ENCODE peak calls at places on chromosomes 1 and 21, in eight cellular contexts. H is fibroblast of lung, X is tibial nerve, I is BE2C, W is OCI-LY7, R is body of pancreas, O is lung, U is colonic mucosa. V is an unnamed sample. For H3K4me1, the result is how much of the 10 kb centered on the place peaks cover.

GRCh38 chr1:229148041-229148671 is 122.8 kb upstream of the RAB4A start:
- DNase-seq in H (no peak), X (peak), I (peak), W (no peak), R (peak), O (no peak), U (no peak), V (no peak)

GRCh38 chr1:86339014-86339413 is 57.1 kb downstream of the ODF2L start:
- DNase-seq in H (no peak), X (no peak), I (no peak), W (no peak), R (no peak), O (no peak), U (no peak), V (no peak)

GRCh38 chr1:119225831-119226230 is 85.4 kb upstream of the WARS2 start:
- DNase-seq in H (no peak), X (no peak), I (no peak), W (no peak), R (no peak), O (no peak), U (no peak), V (no peak)

GRCh38 chr1:167472729-167473529 is 45.4 kb downstream of the CD247 start:
- DNase-seq in H (no peak), X (no peak), I (no peak), W (no peak), R (no peak), O (no peak), U (no peak), V (no peak)

GRCh38 chr1:109827466-109827865 is 63.7 kb upstream of the EPS8L3 start:
- DNase-seq in H (peak), X (no peak), I (no peak), W (no peak), R (no peak), O (no peak), U (no peak), V (no peak)

GRCh38 chr1:35434703-35435102 is 122.5 kb downstream of the KIAA0319L start:
- DNase-seq in H (no peak), X (no peak), I (no peak), W (no peak), R (no peak), O (no peak), U (no peak), V (no peak)

GRCh38 chr1:221268295-221268694 is 389.1 kb downstream of the HLX start:
- DNase-seq in H (peak), X (no peak), I (no peak), W (no peak), R (no peak), O (no peak), U (no peak), V (peak)

GRCh38 chr1:43786975-43787374 is 79.6 kb downstream of the ST3GAL3 start:
- DNase-seq in H (no peak), X (no peak), I (peak), W (no peak), R (peak), O (no peak), U (peak), V (no peak)

GRCh38 chr1:192131914-192132313 is 26.3 kb upstream of the RGS18 start:
- DNase-seq in H (no peak), X (no peak), I (no peak), W (no peak), R (no peak), O (no peak), U (no peak), V (no peak)

GRCh38 chr1:169650551-169650950 is 20.6 kb upstream of the SELP start:
- DNase-seq in H (no peak), X (no peak), I (no peak), W (no peak), R (no peak), O (no peak), U (no peak), V (no peak)

GRCh38 chr1:222081859-222082258 is 340.0 kb upstream of the DUSP10 start:
- DNase-seq in H (peak), X (no peak), I (no peak), W (no peak), R (no peak), O (no peak), U (no peak), V (no peak)

GRCh38 chr1:211524521-211524920 is 32.6 kb upstream of the RD3 start:
- DNase-seq in H (no peak), X (no peak), I (no peak), W (no peak), R (no peak), O (no peak), U (no peak), V (no peak)

GRCh38 chr21:41429925-41430491 is 4.0 kb downstream of the MX1 start:
- DNase-seq in H (no peak), X (no peak), I (no peak), W (no peak), R (no peak), O (no peak), U (no peak), V (no peak)

GRCh38 chr1:245571872-245572294 is 417.1 kb downstream of the KIF26B start:
- DNase-seq in H (no peak), X (no peak), I (peak), W (no peak), R (no peak), O (no peak), U (no peak), V (no peak)

GRCh38 chr1:113913312-113913668 is 8.2 kb downstream of the DCLRE1B start:
- DNase-seq in H (no peak), X (no peak), I (no peak), W (no peak), R (no peak), O (no peak), U (no peak), V (no peak)

GRCh38 chr1:181111559-181111958 is 23.1 kb downstream of the IER5 start:
- DNase-seq in H (peak), X (no peak), I (no peak), W (no peak), R (no peak), O (no peak), U (no peak), V (no peak)

GRCh38 chr1:184677344-184677743 is 77.3 kb downstream of the EDEM3 start:
- DNase-seq in H (no peak), X (no peak), I (no peak), W (no peak), R (no peak), O (no peak), U (no peak), V (no peak)

GRCh38 chr1:195376190-195376589 is 1232.0 kb downstream of the KCNT2 start:
- DNase-seq in H (peak), X (no peak), I (no peak), W (peak), R (no peak), O (no peak), U (no peak), V (peak)

GRCh38 chr1:54012008-54012325 is 6.0 kb downstream of the LDLRAD1 start:
- DNase-seq in H (no peak), X (no peak), I (no peak), W (no peak), R (no peak), O (no peak), U (no peak), V (no peak)

GRCh38 chr1:161298116-161298515 is 11.7 kb downstream of the MPZ start:
- DNase-seq in H (no peak), X (no peak), I (no peak), W (peak), R (no peak), O (no peak), U (no peak), V (no peak)

GRCh38 chr1:115266729-115267421 is 71.2 kb downstream of the NGF start:
- DNase-seq in H (no peak), X (no peak), I (peak), W (no peak), R (peak), O (no peak), U (no peak), V (no peak)

GRCh38 chr1:166079276-166079675 is 87.5 kb downstream of the FAM78B start:
- DNase-seq in H (no peak), X (no peak), I (no peak), W (no peak), R (no peak), O (no peak), U (no peak), V (no peak)

GRCh38 chr1:181036107-181036843 is 2.5 kb downstream of the MR1 start:
- DNase-seq in H (no peak), X (no peak), I (no peak), W (no peak), R (no peak), O (no peak), U (no peak), V (no peak)

GRCh38 chr1:216310776-216311175 is 112.5 kb downstream of the USH2A start:
- DNase-seq in H (peak), X (no peak), I (peak), W (peak), R (peak), O (no peak), U (peak), V (peak)
- TF ChIP-seq CTCF in H (peak), X (no peak), I (peak), W (peak), R (peak), O (no peak), U (peak), V (peak)

GRCh38 chr1:59686170-59686569 is 128.6 kb upstream of the HOOK1 start:
- DNase-seq in H (peak), X (no peak), I (no peak), W (no peak), R (no peak), O (no peak), U (no peak), V (no peak)
- H3K4me1 ChIP-seq in H (under half), X (under half), I (under half), W (under half), R (under half), O (under half), U (under half), V (under half)

GRCh38 chr1:88237026-88237425 is 447.0 kb upstream of the PKN2 start:
- DNase-seq in H (no peak), X (no peak), I (no peak), W (no peak), R (no peak), O (no peak), U (no peak), V (no peak)

DNA sequence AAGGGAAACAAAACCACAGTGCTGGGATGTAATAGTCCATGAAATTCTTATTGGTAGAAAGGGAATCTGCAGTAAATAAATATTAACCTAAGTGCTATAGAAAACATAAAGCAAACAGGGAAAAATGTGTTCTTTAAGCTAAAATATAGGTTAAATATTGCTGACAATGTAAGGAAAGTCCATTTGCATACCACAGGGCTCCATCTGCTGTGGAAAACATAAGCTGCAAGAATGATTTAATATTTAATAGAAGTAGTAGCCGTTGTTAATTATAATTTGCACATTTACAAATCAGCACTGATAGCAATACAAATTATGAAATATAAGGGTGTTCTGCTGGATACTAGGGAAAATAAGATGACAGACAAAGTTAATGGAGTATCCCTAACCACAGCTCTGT is 444.9 kb upstream of the PKN2 start:
- DNase-seq in H (no peak), X (no peak), I (no peak), W (no peak), R (no peak), O (no peak), U (no peak), V (no peak)
- TF ChIP-seq CTCF in H (no peak), X (no peak), I (no peak), W (peak), R (no peak), O (no peak), U (no peak), V (no peak)

GRCh38 chr1:21901473-21901847 is 35.6 kb downstream of the HSPG2 start:
- DNase-seq in H (no peak), X (no peak), I (no peak), W (no peak), R (no peak), O (no peak), U (no peak), V (no peak)
- H3K4me1 ChIP-seq in H (under half), X (under half), I (under half), W (under half), R (half or more), O (under half), U (under half), V (under half)

GRCh38 chr1:94539496-94539895 is 2.1 kb downstream of the F3 start:
- DNase-seq in H (no peak), X (no peak), I (no peak), W (no peak), R (no peak), O (no peak), U (no peak), V (no peak)

GRCh38 chr1:94540440-94541174 is 952 bp downstream of the F3 start:
- DNase-seq in H (no peak), X (no peak), I (no peak), W (no peak), R (no peak), O (no peak), U (peak), V (no peak)

GRCh38 chr1:94535879-94536278 is 5.7 kb downstream of the F3 start:
- DNase-seq in H (no peak), X (no peak), I (no peak), W (no peak), R (no peak), O (no peak), U (no peak), V (no peak)

GRCh38 chr1:94537254-94537653 is 4.3 kb downstream of the F3 start:
- DNase-seq in H (no peak), X (no peak), I (no peak), W (no peak), R (no peak), O (no peak), U (no peak), V (peak)

GRCh38 chr1:94538243-94538827 is 3.2 kb downstream of the F3 start:
- DNase-seq in H (no peak), X (no peak), I (no peak), W (no peak), R (no peak), O (no peak), U (no peak), V (peak)
- TF ChIP-seq CTCF in H (peak), X (no peak), I (no peak), W (no peak), R (no peak), O (no peak), U (no peak), V (no peak)

GRCh38 chr1:201406831-201407406 is 7.8 kb upstream of the LAD1 start:
- DNase-seq in H (no peak), X (no peak), I (no peak), W (no peak), R (no peak), O (no peak), U (peak), V (peak)
- H3K4me1 ChIP-seq in H (under half), X (under half), I (under half), W (under half), R (under half), O (under half), U (under half), V (under half)

GRCh38 chr1:38194486-38194885 is 147.9 kb upstream of the POU3F1 start:
- DNase-seq in H (no peak), X (no peak), I (no peak), W (no peak), R (no peak), O (peak), U (no peak), V (no peak)
- TF ChIP-seq CTCF in H (no peak), X (no peak), I (no peak), W (no peak), R (no peak), O (no peak), U (no peak), V (no peak)